ENCODE peak calls at places on chromosomes 16 and 17, in ten cellular contexts. One of them, this sample, is unnamed.

GRCh38 chr17:4604111-4604644 is 19.8 kb downstream of the SMTNL2 start:
- DNase-seq in GDM1: no peak
- DNase-seq in H7: peak
- DNase-seq in SHP77: peak
- DNase-seq in effector CD4-positive, alpha-beta T cell: no peak
- DNase-seq in mesenteric fat pad: no peak
- DNase-seq in NCI-H524: peak
- DNase-seq in stimulated activated CD4-positive, alpha-beta T cell treated with anti-CD3 and anti-CD28 coated beads, Interleukin-12 subunit alpha, Interleukin-12 subunit beta, amount 100 ng/mL, for 48 hours: no peak
- DNase-seq in AML-193: no peak
- DNase-seq in stimulated activated naive CD8-positive, alpha-beta T cell treated with anti-CD3 and anti-CD28 coated beads, Interleukin-15, Interleukin-2, amounts not matched to agents 100 U/mL and 50 U/mL, for 24 hours: no peak
- DNase-seq in this sample: no peak

GRCh38 chr16:73430138-73430537 is 382.2 kb upstream of the ZFHX3 start:
- DNase-seq in NCI-H524: no peak
- DNase-seq in stimulated activated naive CD8-positive, alpha-beta T cell treated with anti-CD3 and anti-CD28 coated beads, Interleukin-15, Interleukin-2, amounts not matched to agents 100 U/mL and 50 U/mL, for 24 hours: no peak
- DNase-seq in stimulated activated CD4-positive, alpha-beta T cell treated with anti-CD3 and anti-CD28 coated beads, Interleukin-12 subunit alpha, Interleukin-12 subunit beta, amount 100 ng/mL, for 48 hours: no peak
- DNase-seq in AML-193: no peak
- DNase-seq in H7: no peak
- DNase-seq in GDM1: no peak
- DNase-seq in SHP77: no peak
- DNase-seq in mesenteric fat pad: no peak
- DNase-seq in effector CD4-positive, alpha-beta T cell: no peak
- DNase-seq in this sample: no peak

GRCh38 chr17:3852561-3852960 is 6.5 kb upstream of the NCBP3 start:
- DNase-seq in NCI-H524: no peak
- DNase-seq in GDM1: peak
- DNase-seq in stimulated activated CD4-positive, alpha-beta T cell treated with anti-CD3 and anti-CD28 coated beads, Interleukin-12 subunit alpha, Interleukin-12 subunit beta, amount 100 ng/mL, for 48 hours: no peak
- DNase-seq in H7: no peak
- DNase-seq in AML-193: no peak
- DNase-seq in effector CD4-positive, alpha-beta T cell: no peak
- DNase-seq in SHP77: no peak
- DNase-seq in mesenteric fat pad: no peak
- DNase-seq in stimulated activated naive CD8-positive, alpha-beta T cell treated with anti-CD3 and anti-CD28 coated beads, Interleukin-15, Interleukin-2, amounts not matched to agents 100 U/mL and 50 U/mL, for 24 hours: no peak
- DNase-seq in this sample: no peak

GRCh38 chr17:2975469-2975958 is 87.9 kb downstream of the OR1D5 start:
- DNase-seq in GDM1: no peak
- DNase-seq in AML-193: no peak
- DNase-seq in SHP77: peak
- DNase-seq in mesenteric fat pad: peak
- DNase-seq in stimulated activated CD4-positive, alpha-beta T cell treated with anti-CD3 and anti-CD28 coated beads, Interleukin-12 subunit alpha, Interleukin-12 subunit beta, amount 100 ng/mL, for 48 hours: no peak
- DNase-seq in H7: no peak
- DNase-seq in effector CD4-positive, alpha-beta T cell: no peak
- DNase-seq in NCI-H524: peak
- DNase-seq in stimulated activated naive CD8-positive, alpha-beta T cell treated with anti-CD3 and anti-CD28 coated beads, Interleukin-15, Interleukin-2, amounts not matched to agents 100 U/mL and 50 U/mL, for 24 hours: no peak
- DNase-seq in this sample: peak

GRCh38 chr16:85361441-85362118 is 249.3 kb upstream of the CIBAR2 start:
- DNase-seq in effector CD4-positive, alpha-beta T cell: no peak
- DNase-seq in mesenteric fat pad: no peak
- DNase-seq in SHP77: peak
- DNase-seq in stimulated activated naive CD8-positive, alpha-beta T cell treated with anti-CD3 and anti-CD28 coated beads, Interleukin-15, Interleukin-2, amounts not matched to agents 100 U/mL and 50 U/mL, for 24 hours: no peak
- DNase-seq in AML-193: no peak
- DNase-seq in H7: no peak
- DNase-seq in stimulated activated CD4-positive, alpha-beta T cell treated with anti-CD3 and anti-CD28 coated beads, Interleukin-12 subunit alpha, Interleukin-12 subunit beta, amount 100 ng/mL, for 48 hours: no peak
- DNase-seq in GDM1: no peak
- DNase-seq in NCI-H524: no peak
- DNase-seq in this sample: no peak

GRCh38 chr16:59573528-59574271 is 839.6 kb upstream of the GOT2 start:
- DNase-seq in AML-193: no peak
- DNase-seq in stimulated activated naive CD8-positive, alpha-beta T cell treated with anti-CD3 and anti-CD28 coated beads, Interleukin-15, Interleukin-2, amounts not matched to agents 100 U/mL and 50 U/mL, for 24 hours: no peak
- DNase-seq in effector CD4-positive, alpha-beta T cell: no peak
- DNase-seq in mesenteric fat pad: no peak
- DNase-seq in stimulated activated CD4-positive, alpha-beta T cell treated with anti-CD3 and anti-CD28 coated beads, Interleukin-12 subunit alpha, Interleukin-12 subunit beta, amount 100 ng/mL, for 48 hours: no peak
- DNase-seq in H7: no peak
- DNase-seq in NCI-H524: no peak
- DNase-seq in GDM1: no peak
- DNase-seq in SHP77: no peak
- DNase-seq in this sample: no peak

GRCh38 chr17:65145743-65146142 is 8.6 kb downstream of the RGS9 start:
- DNase-seq in SHP77: no peak
- DNase-seq in NCI-H524: no peak
- DNase-seq in GDM1: no peak
- DNase-seq in mesenteric fat pad: no peak
- DNase-seq in stimulated activated naive CD8-positive, alpha-beta T cell treated with anti-CD3 and anti-CD28 coated beads, Interleukin-15, Interleukin-2, amounts not matched to agents 100 U/mL and 50 U/mL, for 24 hours: no peak
- DNase-seq in AML-193: no peak
- DNase-seq in effector CD4-positive, alpha-beta T cell: no peak
- DNase-seq in stimulated activated CD4-positive, alpha-beta T cell treated with anti-CD3 and anti-CD28 coated beads, Interleukin-12 subunit alpha, Interleukin-12 subunit beta, amount 100 ng/mL, for 48 hours: no peak
- DNase-seq in H7: no peak
- DNase-seq in this sample: no peak

GRCh38 chr17:78862073-78863023 is 21.7 kb upstream of the USP36 start:
- DNase-seq in SHP77: peak
- DNase-seq in stimulated activated CD4-positive, alpha-beta T cell treated with anti-CD3 and anti-CD28 coated beads, Interleukin-12 subunit alpha, Interleukin-12 subunit beta, amount 100 ng/mL, for 48 hours: no peak
- DNase-seq in H7: no peak
- DNase-seq in GDM1: no peak
- DNase-seq in mesenteric fat pad: no peak
- DNase-seq in AML-193: peak
- DNase-seq in stimulated activated naive CD8-positive, alpha-beta T cell treated with anti-CD3 and anti-CD28 coated beads, Interleukin-15, Interleukin-2, amounts not matched to agents 100 U/mL and 50 U/mL, for 24 hours: no peak
- DNase-seq in NCI-H524: no peak
- DNase-seq in effector CD4-positive, alpha-beta T cell: no peak
- DNase-seq in this sample: peak

GRCh38 chr16:66427036-66427446 is at the start of gene BEAN1:
- DNase-seq in GDM1: no peak
- DNase-seq in stimulated activated naive CD8-positive, alpha-beta T cell treated with anti-CD3 and anti-CD28 coated beads, Interleukin-15, Interleukin-2, amounts not matched to agents 100 U/mL and 50 U/mL, for 24 hours: peak
- DNase-seq in stimulated activated CD4-positive, alpha-beta T cell treated with anti-CD3 and anti-CD28 coated beads, Interleukin-12 subunit alpha, Interleukin-12 subunit beta, amount 100 ng/mL, for 48 hours: no peak
- DNase-seq in H7: peak
- DNase-seq in effector CD4-positive, alpha-beta T cell: no peak
- DNase-seq in mesenteric fat pad: peak
- DNase-seq in AML-193: no peak
- DNase-seq in NCI-H524: no peak
- DNase-seq in SHP77: no peak
- DNase-seq in this sample: no peak

GRCh38 chr16:20851601-20852000 is 45.3 kb downstream of the REXO5 start:
- DNase-seq in effector CD4-positive, alpha-beta T cell: no peak
- DNase-seq in mesenteric fat pad: no peak
- DNase-seq in SHP77: no peak
- DNase-seq in stimulated activated CD4-positive, alpha-beta T cell treated with anti-CD3 and anti-CD28 coated beads, Interleukin-12 subunit alpha, Interleukin-12 subunit beta, amount 100 ng/mL, for 48 hours: no peak
- DNase-seq in GDM1: no peak
- DNase-seq in NCI-H524: no peak
- DNase-seq in H7: no peak
- DNase-seq in AML-193: no peak
- DNase-seq in stimulated activated naive CD8-positive, alpha-beta T cell treated with anti-CD3 and anti-CD28 coated beads, Interleukin-15, Interleukin-2, amounts not matched to agents 100 U/mL and 50 U/mL, for 24 hours: no peak
- DNase-seq in this sample: peak

GRCh38 chr17:47607481-47607880 is 42.2 kb upstream of the KPNB1 start:
- DNase-seq in mesenteric fat pad: no peak
- DNase-seq in stimulated activated naive CD8-positive, alpha-beta T cell treated with anti-CD3 and anti-CD28 coated beads, Interleukin-15, Interleukin-2, amounts not matched to agents 100 U/mL and 50 U/mL, for 24 hours: no peak
- DNase-seq in stimulated activated CD4-positive, alpha-beta T cell treated with anti-CD3 and anti-CD28 coated beads, Interleukin-12 subunit alpha, Interleukin-12 subunit beta, amount 100 ng/mL, for 48 hours: no peak
- DNase-seq in NCI-H524: no peak
- DNase-seq in effector CD4-positive, alpha-beta T cell: no peak
- DNase-seq in GDM1: no peak
- DNase-seq in SHP77: no peak
- DNase-seq in H7: no peak
- DNase-seq in AML-193: no peak
- DNase-seq in this sample: no peak

GRCh38 chr16:1351215-1351581 is 480 bp downstream of the TSR3 start:
- DNase-seq in NCI-H524: no peak
- DNase-seq in H7: no peak
- DNase-seq in stimulated activated naive CD8-positive, alpha-beta T cell treated with anti-CD3 and anti-CD28 coated beads, Interleukin-15, Interleukin-2, amounts not matched to agents 100 U/mL and 50 U/mL, for 24 hours: no peak
- DNase-seq in GDM1: no peak
- DNase-seq in effector CD4-positive, alpha-beta T cell: no peak
- DNase-seq in AML-193: no peak
- DNase-seq in stimulated activated CD4-positive, alpha-beta T cell treated with anti-CD3 and anti-CD28 coated beads, Interleukin-12 subunit alpha, Interleukin-12 subunit beta, amount 100 ng/mL, for 48 hours: no peak
- DNase-seq in mesenteric fat pad: no peak
- DNase-seq in SHP77: no peak
- DNase-seq in this sample: no peak

GRCh38 chr17:45123930-45124796 is 8.2 kb downstream of the PLCD3 start:
- DNase-seq in stimulated activated naive CD8-positive, alpha-beta T cell treated with anti-CD3 and anti-CD28 coated beads, Interleukin-15, Interleukin-2, amounts not matched to agents 100 U/mL and 50 U/mL, for 24 hours: peak
- DNase-seq in effector CD4-positive, alpha-beta T cell: no peak
- DNase-seq in stimulated activated CD4-positive, alpha-beta T cell treated with anti-CD3 and anti-CD28 coated beads, Interleukin-12 subunit alpha, Interleukin-12 subunit beta, amount 100 ng/mL, for 48 hours: no peak
- DNase-seq in SHP77: peak
- DNase-seq in GDM1: peak
- DNase-seq in H7: peak
- DNase-seq in AML-193: peak
- DNase-seq in NCI-H524: no peak
- DNase-seq in mesenteric fat pad: no peak
- DNase-seq in this sample: peak

GRCh38 chr16:53065436-53066165 is 10.8 kb downstream of the CHD9 start:
- DNase-seq in H7: no peak
- DNase-seq in mesenteric fat pad: peak
- DNase-seq in stimulated activated naive CD8-positive, alpha-beta T cell treated with anti-CD3 and anti-CD28 coated beads, Interleukin-15, Interleukin-2, amounts not matched to agents 100 U/mL and 50 U/mL, for 24 hours: no peak
- DNase-seq in effector CD4-positive, alpha-beta T cell: no peak
- DNase-seq in AML-193: no peak
- DNase-seq in stimulated activated CD4-positive, alpha-beta T cell treated with anti-CD3 and anti-CD28 coated beads, Interleukin-12 subunit alpha, Interleukin-12 subunit beta, amount 100 ng/mL, for 48 hours: no peak
- DNase-seq in SHP77: no peak
- DNase-seq in NCI-H524: no peak
- DNase-seq in GDM1: no peak
- DNase-seq in this sample: no peak

GRCh38 chr17:16962804-16963203 is 9.1 kb downstream of the TNFRSF13B start:
- DNase-seq in effector CD4-positive, alpha-beta T cell: no peak
- DNase-seq in NCI-H524: peak
- DNase-seq in stimulated activated naive CD8-positive, alpha-beta T cell treated with anti-CD3 and anti-CD28 coated beads, Interleukin-15, Interleukin-2, amounts not matched to agents 100 U/mL and 50 U/mL, for 24 hours: no peak
- DNase-seq in SHP77: peak
- DNase-seq in GDM1: no peak
- DNase-seq in AML-193: no peak
- DNase-seq in H7: no peak
- DNase-seq in stimulated activated CD4-positive, alpha-beta T cell treated with anti-CD3 and anti-CD28 coated beads, Interleukin-12 subunit alpha, Interleukin-12 subunit beta, amount 100 ng/mL, for 48 hours: no peak
- DNase-seq in mesenteric fat pad: peak
- DNase-seq in this sample: peak